ENCODE peak calls at places on chromosomes 2 and 18, in six cellular contexts. One of them, this sample, is unnamed.

GRCh38 chr2:217954469-217954868 is 48.3 kb downstream of the TNS1 start:
- DNase-seq in aorta: no peak
- DNase-seq in C1 segment of cervical spinal cord: no peak
- DNase-seq in fibroblast of pulmonary artery: no peak
- DNase-seq in H9: no peak
- DNase-seq in AG20443: no peak
- DNase-seq in this sample: no peak

GRCh38 chr2:19722486-19723420 is 179.0 kb downstream of the TTC32 start:
- DNase-seq in fibroblast of pulmonary artery: peak
- DNase-seq in AG20443: no peak
- DNase-seq in C1 segment of cervical spinal cord: no peak
- DNase-seq in aorta: no peak
- DNase-seq in H9: no peak
- DNase-seq in this sample: no peak

GRCh38 chr18:9708882-9709877 is 1.1 kb downstream of the RAB31 start:
- DNase-seq in H9: peak
- DNase-seq in aorta: peak
- DNase-seq in AG20443: peak
- DNase-seq in C1 segment of cervical spinal cord: no peak
- DNase-seq in fibroblast of pulmonary artery: peak
- DNase-seq in this sample: peak

GRCh38 chr2:33298233-33298632 is 178.2 kb upstream of the RASGRP3 start:
- DNase-seq in aorta: no peak
- DNase-seq in H9: no peak
- DNase-seq in C1 segment of cervical spinal cord: no peak
- DNase-seq in AG20443: peak
- DNase-seq in fibroblast of pulmonary artery: peak
- DNase-seq in this sample: no peak

GRCh38 chr18:7663305-7664023 is 96.3 kb downstream of the PTPRM start:
- DNase-seq in fibroblast of pulmonary artery: no peak
- DNase-seq in H9: no peak
- DNase-seq in C1 segment of cervical spinal cord: no peak
- DNase-seq in AG20443: no peak
- DNase-seq in aorta: no peak
- DNase-seq in this sample: no peak

GRCh38 chr2:241020629-241021190 is 22.3 kb downstream of the SNED1 start:
- DNase-seq in H9: no peak
- DNase-seq in C1 segment of cervical spinal cord: no peak
- DNase-seq in aorta: no peak
- DNase-seq in AG20443: no peak
- DNase-seq in fibroblast of pulmonary artery: no peak
- DNase-seq in this sample: no peak

GRCh38 chr2:99637157-99637697 is 147.4 kb upstream of the REV1 start:
- DNase-seq in aorta: no peak
- DNase-seq in H9: no peak
- DNase-seq in C1 segment of cervical spinal cord: no peak
- DNase-seq in fibroblast of pulmonary artery: no peak
- DNase-seq in AG20443: no peak
- DNase-seq in this sample: no peak

GRCh38 chr2:63741884-63742583 is 99.7 kb upstream of the UGP2 start:
- DNase-seq in AG20443: no peak
- DNase-seq in fibroblast of pulmonary artery: no peak
- DNase-seq in aorta: no peak
- DNase-seq in C1 segment of cervical spinal cord: no peak
- DNase-seq in H9: no peak
- DNase-seq in this sample: no peak

GRCh38 chr2:128237911-128238697 is 80.6 kb downstream of the HS6ST1 start:
- DNase-seq in aorta: no peak
- DNase-seq in H9: no peak
- DNase-seq in C1 segment of cervical spinal cord: no peak
- DNase-seq in fibroblast of pulmonary artery: no peak
- DNase-seq in AG20443: no peak
- DNase-seq in this sample: no peak

This sample was measured in GM23338.